ENCODE peak calls at places on chromosome 1, in six cellular contexts. Y, E, L, D, N and V are unnamed samples.

GRCh38 chr1:15153842-15154479 is 414 bp downstream of the TMEM51 start:
- DNase-seq in Y (peak; percentile 56), E (no peak), L (peak; percentile 78), D (peak; percentile 81), N (peak; percentile 88), V (peak; percentile 79)

GRCh38 chr1:8097077-8097799 is 71.1 kb upstream of the ERRFI1 start:
- DNase-seq in Y (no peak), E (no peak), L (no peak), D (no peak), N (no peak), V (no peak)

GRCh38 chr1:197356723-197357533 is 88.9 kb downstream of the CRB1 start:
- DNase-seq in Y (no peak), E (no peak), L (peak; percentile 23), D (peak; percentile 23), N (peak; percentile 66), V (peak; percentile 22)

GRCh38 chr1:197984273-197984672 is 67.1 kb downstream of the LHX9 start:
- DNase-seq in Y (no peak), E (no peak), L (no peak), D (no peak), N (no peak), V (no peak)

GRCh38 chr1:145961425-145962156 is 2.8 kb downstream of the ANKRD34A start:
- DNase-seq in Y (peak; percentile 55), E (no peak), L (no peak), D (peak; percentile 66), N (peak; percentile 38), V (peak; percentile 61)

GRCh38 chr1:15128520-15129313 is 24.8 kb upstream of the TMEM51 start:
- DNase-seq in Y (peak; percentile 49), E (peak; percentile 79), L (peak; percentile 86), D (peak; percentile 75), N (peak; percentile 80), V (peak; percentile 87)

GRCh38 chr1:58244872-58245271 is 301.7 kb downstream of the OMA1 start:
- DNase-seq in Y (no peak), E (no peak), L (no peak), D (no peak), N (no peak), V (no peak)

GRCh38 chr1:2394761-2395160 is 3.1 kb downstream of the RER1 start:
- DNase-seq in Y (no peak), E (no peak), L (no peak), D (no peak), N (no peak), V (no peak)

GRCh38 chr1:30745156-30745833 is 12.3 kb downstream of the LAPTM5 start:
- DNase-seq in Y (no peak), E (no peak), L (no peak), D (no peak), N (no peak), V (no peak)

GRCh38 chr1:5273280-5274003 is 619.0 kb downstream of the AJAP1 start:
- DNase-seq in Y (no peak), E (no peak), L (no peak), D (no peak), N (peak; percentile 33), V (no peak)

DNA sequence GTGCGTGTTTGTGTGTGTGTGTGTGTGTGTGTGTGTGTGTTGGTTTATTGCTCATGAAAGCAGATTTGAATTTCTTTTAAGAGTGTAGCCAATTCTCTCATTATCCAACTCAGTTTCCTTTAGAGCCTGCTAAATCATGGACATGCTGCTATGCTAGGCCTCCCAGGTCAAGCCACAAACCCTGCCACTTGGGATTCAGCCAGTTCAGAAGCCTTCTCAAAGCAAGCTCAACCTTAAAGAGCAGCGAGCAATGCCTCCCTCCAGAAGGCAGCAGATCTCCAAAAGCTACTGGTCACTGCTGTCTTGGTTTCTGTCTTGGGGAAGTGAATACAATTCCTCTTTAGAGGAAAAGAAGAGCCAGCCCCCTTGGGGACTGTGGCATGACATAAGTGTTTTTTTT is 624.7 kb downstream of the AJAP1 start:
- DNase-seq in Y (no peak), E (peak; percentile 18), L (no peak), D (no peak), N (no peak), V (no peak)
- H3K9me3 ChIP-seq in Y (no peaks in the 10 kb centered on the region), E (no peaks in the 10 kb centered on the region), L (no peaks in the 10 kb centered on the region), D (no peaks in the 10 kb centered on the region), N (no peaks in the 10 kb centered on the region), V (no peaks in the 10 kb centered on the region)

DNA sequence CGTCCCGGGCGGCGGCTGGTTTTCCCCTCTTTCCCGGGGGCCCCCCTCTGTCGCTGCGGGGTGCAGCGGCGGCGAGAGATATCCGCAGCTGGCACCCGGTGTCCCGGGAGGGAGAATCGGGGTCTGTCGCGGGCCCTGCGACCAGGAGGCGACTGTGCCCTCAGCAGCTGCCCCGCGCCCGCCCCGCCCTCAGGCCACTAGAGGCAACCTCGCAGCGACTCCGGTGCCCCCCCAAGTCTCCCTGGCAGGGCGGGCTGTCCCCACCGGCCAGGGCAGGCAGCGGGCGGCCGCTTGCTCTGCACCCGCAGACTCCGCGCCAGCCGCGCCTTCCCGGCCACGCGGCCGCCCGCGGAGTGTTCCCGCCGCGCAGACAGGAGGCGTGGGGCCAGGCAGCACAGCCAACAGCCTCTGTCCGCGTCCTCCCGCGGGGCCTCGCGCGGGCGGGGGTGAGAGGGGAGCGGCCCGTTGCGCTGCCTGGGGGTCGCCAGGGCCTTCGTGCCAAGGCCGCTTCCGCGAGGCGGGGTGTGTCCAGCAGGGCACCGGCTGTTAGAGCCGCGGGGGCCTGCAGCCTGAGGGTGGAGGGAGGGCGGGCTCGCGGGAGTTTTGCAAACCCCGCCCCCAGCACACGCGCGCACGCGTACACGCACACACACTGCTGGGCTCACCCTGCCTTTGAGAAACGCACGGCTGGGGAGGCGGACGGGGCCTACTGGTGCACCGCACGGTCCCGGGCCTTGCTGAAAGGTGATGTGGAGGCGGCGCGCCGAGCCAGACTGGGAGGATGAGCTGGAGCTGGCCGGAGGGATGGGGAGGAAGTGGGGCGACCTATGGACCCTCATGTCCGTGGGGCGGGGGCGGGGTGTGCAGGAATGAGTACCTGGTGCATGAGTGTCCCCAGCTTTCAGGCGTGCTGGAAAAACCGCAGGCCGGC is 41.4 kb downstream of the KIAA1614 start:
- DNase-seq in Y (peak; percentile 64), E (peak; percentile 25), L (peak; percentile 6), D (peak; percentile 79), N (no peak), V (peak; percentile 75)
- H3K4me3 ChIP-seq in Y (peak overlapping the region; percentile 42), E (peak overlapping the region; percentile 74), L (no peak overlapping the region), D (peak overlapping the region; percentile 68), N (no peak overlapping the region), V (peak overlapping the region; percentile 25)

DNA sequence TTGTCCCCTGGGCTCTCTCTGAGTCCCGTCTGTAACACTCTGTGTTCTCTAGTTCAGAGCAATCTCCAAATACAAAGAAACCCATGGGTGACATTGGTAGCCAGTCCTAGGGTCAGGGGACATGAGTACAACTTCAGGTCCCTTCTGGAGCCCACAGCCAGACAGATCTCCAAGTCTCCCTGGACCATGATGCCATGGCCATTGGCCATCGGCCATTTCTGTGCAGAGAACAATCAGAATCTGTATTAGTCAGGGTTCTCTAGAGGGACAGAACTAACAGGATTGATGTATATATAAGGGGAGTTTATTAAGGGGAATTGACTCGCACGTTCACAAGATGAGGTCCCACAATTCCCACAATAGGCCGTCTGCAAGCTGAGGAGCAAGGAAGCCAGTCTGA is 106.9 kb downstream of the AJAP1 start:
- DNase-seq in Y (no peak), E (no peak), L (no peak), D (no peak), N (no peak), V (no peak)
- H3K9me3 ChIP-seq in Y (no peaks in the 10 kb centered on the region), E (peaks cover 12% of the 10 kb centered on the region), L (no peaks in the 10 kb centered on the region), D (no peaks in the 10 kb centered on the region), N (no peaks in the 10 kb centered on the region), V (no peaks in the 10 kb centered on the region)

DNA sequence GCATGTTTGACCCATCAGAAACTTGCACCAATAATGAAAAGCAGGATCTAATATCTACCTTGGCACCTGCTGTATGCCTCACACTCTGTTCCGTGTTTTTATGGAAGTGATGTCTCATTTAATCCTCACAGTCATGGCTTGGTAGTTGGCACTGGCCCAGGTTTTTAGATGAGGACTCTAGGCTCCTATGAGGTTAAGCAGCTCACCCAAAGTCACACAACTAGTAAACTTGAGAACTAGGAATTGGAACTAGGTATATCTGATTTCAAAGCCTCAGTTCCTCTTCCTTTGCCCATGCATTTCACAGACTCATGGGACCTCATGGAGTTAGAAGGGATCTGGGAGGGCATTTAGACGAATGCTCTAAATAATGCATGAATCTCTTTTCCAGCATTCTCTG is 21.3 kb upstream of the TARBP1 start:
- DNase-seq in Y (no peak), E (peak; percentile 40), L (no peak), D (peak; percentile 43), N (no peak), V (no peak)
- H3K4me3 ChIP-seq in Y (no peak overlapping the region), E (no peak overlapping the region), L (no peak overlapping the region), D (no peak overlapping the region), N (no peak overlapping the region), V (no peak overlapping the region)

DNA sequence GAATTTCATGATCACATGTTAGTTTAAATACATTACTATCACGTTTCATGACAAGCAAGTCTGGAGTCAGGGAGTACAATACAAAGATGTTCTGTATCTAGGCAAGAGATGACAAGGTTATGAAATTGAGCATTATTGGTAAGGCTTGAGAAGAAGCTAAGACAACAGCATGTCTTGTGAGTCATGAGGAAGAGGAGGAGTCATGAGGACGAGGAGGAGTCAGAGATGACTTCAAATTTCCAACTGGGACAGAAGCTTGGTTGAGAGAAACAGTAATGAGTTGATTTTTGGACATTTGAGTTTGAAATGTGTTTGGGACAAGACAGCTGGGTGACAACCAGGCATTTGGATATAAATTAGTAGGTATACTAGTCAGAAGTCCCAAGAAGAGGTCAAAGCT is 4.3 kb upstream of the UBE2U start:
- DNase-seq in Y (no peak), E (no peak), L (no peak), D (no peak), N (no peak), V (no peak)
- H3K9me3 ChIP-seq in Y (no peaks in the 10 kb centered on the region), E (no peaks in the 10 kb centered on the region), L (no peaks in the 10 kb centered on the region), D (no peaks in the 10 kb centered on the region), N (no peaks in the 10 kb centered on the region), V (no peaks in the 10 kb centered on the region)

GRCh38 chr1:17742590-17742989 is 12.5 kb upstream of the ACTL8 start:
- DNase-seq in Y (no peak), E (peak; percentile 12), L (no peak), D (no peak), N (no peak), V (no peak)
- H3K4me3 ChIP-seq in Y (no peak overlapping the region), E (no peak overlapping the region), L (no peak overlapping the region), D (no peak overlapping the region), N (no peak overlapping the region), V (no peak overlapping the region)